ENCODE peak calls at places on chromosome 21, in four cellular contexts. Z is astrocyte of the spinal cord, T is neural crest cell, E is lower lobe of right lung. D is an unnamed sample.

GRCh38 chr21:45525153-45525909 is 16.9 kb downstream of the SLC19A1 start:
- DNase-seq in E (peak; percentile 75), T (no peak), Z (no peak), D (no peak)

GRCh38 chr21:17492415-17493168 is 20.3 kb upstream of the CXADR start:
- DNase-seq in E (no peak), Z (no peak), T (no peak), D (peak; percentile 84)

GRCh38 chr21:39863111-39863510 is 4.1 kb upstream of the PCP4 start:
- DNase-seq in E (peak; percentile 65), T (no peak), Z (peak; percentile 46), D (peak; percentile 87)

GRCh38 chr21:45835301-45836267 is 146.0 kb upstream of the COL6A1 start:
- DNase-seq in E (no peak), Z (no peak), T (no peak), D (no peak)

GRCh38 chr21:37994211-37994610 is 78.0 kb upstream of the KCNJ6 start:
- DNase-seq in Z (no peak), E (no peak), T (no peak), D (no peak)

GRCh38 chr21:22342855-22343254 is 1344.6 kb downstream of the NCAM2 start:
- DNase-seq in T (no peak), E (no peak), Z (peak; percentile 13), D (peak; percentile 71)

GRCh38 chr21:34307991-34308532 is 55.7 kb upstream of the KCNE2 start:
- DNase-seq in T (no peak), Z (no peak), E (no peak), D (no peak)

GRCh38 chr21:31665397-31665796 is 5.9 kb downstream of the SOD1 start:
- DNase-seq in Z (no peak), T (no peak), E (no peak), D (peak; percentile 20)

GRCh38 chr21:42614811-42615342 is 38.5 kb upstream of the PDE9A start:
- DNase-seq in T (no peak), E (peak; percentile 67), Z (no peak), D (peak; percentile 27)

GRCh38 chr21:43727571-43728466 is 8.9 kb downstream of the PDXK start:
- DNase-seq in E (peak; percentile 81), T (no peak), Z (no peak), D (peak; percentile 54)

GRCh38 chr21:9730866-9731265 is 790.5 kb upstream of the TPTE start:
- DNase-seq in T (no peak), E (no peak), Z (no peak), D (no peak)

GRCh38 chr21:42324896-42325295 is 9.7 kb upstream of the TFF3 start:
- DNase-seq in E (no peak), T (no peak), Z (no peak), D (no peak)

GRCh38 chr21:44903054-44903685 is 17.5 kb downstream of the ITGB2 start:
- DNase-seq in Z (no peak), E (peak; percentile 61), T (no peak), D (no peak)

GRCh38 chr21:44529503-44530125 is 10.4 kb downstream of the KRTAP10-1 start:
- DNase-seq in E (no peak), T (no peak), Z (no peak), D (no peak)

GRCh38 chr21:35933466-35933865 is 126.9 kb downstream of the SETD4 start:
- DNase-seq in Z (peak; percentile 87), E (no peak), T (no peak), D (peak; percentile 57)

GRCh38 chr21:36695283-36695634 is 3.7 kb upstream of the SIM2 start:
- DNase-seq in Z (no peak), T (no peak), E (no peak), D (no peak)

GRCh38 chr21:24045775-24046215 is 1561.5 kb downstream of the MRPL39 start:
- DNase-seq in E (peak; percentile 47), Z (peak; percentile 97), T (peak; percentile 1), D (peak; percentile 90)

GRCh38 chr21:42663860-42664535 is 10.6 kb downstream of the PDE9A start:
- DNase-seq in Z (no peak), E (no peak), T (no peak), D (no peak)

GRCh38 chr21:35829014-35829525 is 231.3 kb downstream of the SETD4 start:
- DNase-seq in Z (no peak), T (no peak), E (no peak), D (no peak)

GRCh38 chr21:38903578-38904193 is 98.0 kb downstream of the ETS2 start:
- DNase-seq in E (no peak), Z (no peak), T (no peak), D (no peak)

GRCh38 chr21:34200288-34200905 is 127.0 kb downstream of the MRPS6 start:
- DNase-seq in T (no peak), Z (no peak), E (no peak), D (no peak)

GRCh38 chr21:36839123-36839522 is 127.3 kb downstream of the HLCS start:
- DNase-seq in T (no peak), Z (peak; percentile 68), E (no peak), D (peak; percentile 48)

GRCh38 chr21:26167593-26167992 is 3.0 kb downstream of the APP start:
- DNase-seq in E (no peak), T (no peak), Z (no peak), D (no peak)

GRCh38 chr21:42552407-42553336 is 39.0 kb downstream of the SLC37A1 start:
- DNase-seq in Z (no peak), T (no peak), E (peak; percentile 11), D (no peak)

D was measured in astrocyte of the hippocampus.